ENCODE peak calls at places on chromosomes 4 and X, in four cellular contexts. One of them, this sample, is unnamed.

GRCh38 chrX:29662759-29663503 is 552.4 kb upstream of the MAGEB2 start:
- DNase-seq in SK-N-SH: no peak
- DNase-seq in H1: no peak
- DNase-seq in K562: no peak
- DNase-seq in this sample: no peak

GRCh38 chrX:104469771-104470170 is 96.2 kb upstream of the IL1RAPL2 start:
- DNase-seq in SK-N-SH: no peak
- DNase-seq in H1: no peak
- DNase-seq in K562: no peak
- DNase-seq in this sample: no peak

GRCh38 chr4:37780444-37781133 is 45.9 kb upstream of the PGM2 start:
- DNase-seq in H1: no peak
- DNase-seq in K562: no peak
- DNase-seq in SK-N-SH: no peak
- DNase-seq in this sample: peak

GRCh38 chr4:126888968-126889367 is 743.8 kb upstream of the INTU start:
- DNase-seq in H1: no peak
- DNase-seq in K562: no peak
- DNase-seq in SK-N-SH: no peak
- DNase-seq in this sample: no peak

GRCh38 chr4:15653430-15653829 is 1.7 kb downstream of the FBXL5 start:
- DNase-seq in K562: no peak
- DNase-seq in H1: no peak
- DNase-seq in SK-N-SH: no peak
- DNase-seq in this sample: no peak

GRCh38 chr4:122890142-122890769 is 32.1 kb downstream of the NUDT6 start:
- DNase-seq in K562: no peak
- DNase-seq in SK-N-SH: no peak
- DNase-seq in H1: no peak
- DNase-seq in this sample: no peak

GRCh38 chrX:115694028-115694427 is 133.1 kb downstream of the PLS3 start:
- DNase-seq in K562: no peak
- DNase-seq in SK-N-SH: no peak
- DNase-seq in H1: no peak
- DNase-seq in this sample: no peak

GRCh38 chr4:120331486-120332281 is 265.0 kb upstream of the MAD2L1 start:
- DNase-seq in H1: no peak
- DNase-seq in SK-N-SH: no peak
- DNase-seq in K562: no peak
- DNase-seq in this sample: no peak

GRCh38 chr4:65546882-65547281 is 123.4 kb downstream of the EPHA5 start:
- DNase-seq in SK-N-SH: no peak
- DNase-seq in K562: no peak
- DNase-seq in H1: no peak
- DNase-seq in this sample: no peak

GRCh38 chrX:66728818-66729271 is 90.0 kb upstream of the EDA2R start:
- DNase-seq in SK-N-SH: peak
- DNase-seq in H1: peak
- DNase-seq in K562: peak
- DNase-seq in this sample: peak

GRCh38 chr4:3481113-3481531 is 18.0 kb downstream of the DOK7 start:
- DNase-seq in K562: no peak
- DNase-seq in SK-N-SH: no peak
- DNase-seq in H1: no peak
- DNase-seq in this sample: no peak

GRCh38 chr4:78059524-78059889 is 2.4 kb downstream of the FRAS1 start:
- DNase-seq in SK-N-SH: peak
- DNase-seq in H1: peak
- DNase-seq in K562: peak
- DNase-seq in this sample: peak

GRCh38 chr4:51851090-51851936 is 8.4 kb downstream of the DCUN1D4 start:
- DNase-seq in K562: peak
- DNase-seq in H1: no peak
- DNase-seq in SK-N-SH: no peak
- DNase-seq in this sample: no peak

GRCh38 chr4:145732416-145732815 is 52.5 kb downstream of the C4orf51 start:
- DNase-seq in SK-N-SH: no peak
- DNase-seq in H1: no peak
- DNase-seq in K562: no peak
- DNase-seq in this sample: no peak

GRCh38 chrX:154505726-154506125 is 10.3 kb downstream of the FAM3A start:
- DNase-seq in H1: no peak
- DNase-seq in SK-N-SH: no peak
- DNase-seq in K562: no peak
- DNase-seq in this sample: no peak

GRCh38 chrX:68658530-68658929 is 11.1 kb downstream of the STARD8 start:
- DNase-seq in K562: no peak
- DNase-seq in H1: no peak
- DNase-seq in SK-N-SH: no peak
- DNase-seq in this sample: no peak

GRCh38 chrX:151488677-151489076 is 74.8 kb upstream of the PASD1 start:
- DNase-seq in K562: peak
- DNase-seq in H1: peak
- DNase-seq in SK-N-SH: peak
- DNase-seq in this sample: no peak

DNA sequence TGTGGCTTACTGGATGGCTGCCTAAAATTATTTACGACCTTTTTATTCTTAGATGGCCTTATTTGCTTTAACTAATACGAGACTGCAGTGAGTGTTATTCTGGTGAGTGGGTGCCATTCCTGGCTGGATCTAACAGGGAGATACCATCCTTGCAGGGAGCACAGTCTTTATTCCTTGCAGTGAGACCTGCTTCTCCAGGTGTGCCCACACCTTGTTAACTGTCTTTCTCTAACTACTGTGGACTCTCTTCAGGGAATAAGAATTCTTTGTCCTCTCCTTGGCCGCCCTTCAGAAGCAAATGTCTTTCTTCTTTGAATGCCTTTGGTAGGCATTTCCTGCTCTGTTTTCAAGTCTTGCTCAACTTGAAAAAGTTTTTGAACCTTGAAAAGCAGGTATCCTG is 34.1 kb upstream of the STOX2 start:
- DNase-seq in H1: no peak
- DNase-seq in SK-N-SH: no peak
- DNase-seq in K562: no peak
- DNase-seq in this sample: no peak
- TF ChIP-seq GABPA in H1: no peak
- TF ChIP-seq GABPA in SK-N-SH: no peak
- TF ChIP-seq GABPA in K562: no peak
- TF ChIP-seq GABPA in this sample: no peak

GRCh38 chr4:5678977-5679376 is 29.4 kb downstream of the EVC2 start:
- DNase-seq in H1: no peak
- DNase-seq in SK-N-SH: no peak
- DNase-seq in K562: no peak
- DNase-seq in this sample: no peak
- TF ChIP-seq GABPA in H1: no peak
- TF ChIP-seq GABPA in SK-N-SH: no peak
- TF ChIP-seq GABPA in K562: no peak
- TF ChIP-seq GABPA in this sample: no peak

DNA sequence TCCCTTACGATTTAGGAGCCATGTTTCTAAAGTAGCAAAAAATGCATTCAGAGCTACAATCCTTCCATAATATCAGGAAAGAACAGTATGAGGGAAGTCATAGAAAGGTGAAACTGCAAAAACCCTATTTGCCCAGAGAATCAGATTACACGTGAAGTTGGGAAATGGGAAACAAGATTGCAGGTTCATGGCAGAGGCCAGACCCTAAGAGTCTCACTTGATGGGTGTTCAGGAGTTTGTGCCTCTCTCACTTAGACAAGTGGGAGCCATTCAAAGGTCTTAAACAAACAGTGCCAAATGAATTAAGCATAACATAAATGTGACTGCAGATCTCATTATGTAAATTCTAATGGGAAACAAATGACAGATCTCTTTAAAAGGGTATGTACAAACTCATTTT is 91.6 kb downstream of the ARAP2 start:
- DNase-seq in SK-N-SH: no peak
- DNase-seq in H1: no peak
- DNase-seq in K562: no peak
- DNase-seq in this sample: no peak
- TF ChIP-seq GABPA in SK-N-SH: no peak
- TF ChIP-seq GABPA in H1: no peak
- TF ChIP-seq GABPA in K562: no peak
- TF ChIP-seq GABPA in this sample: no peak

DNA sequence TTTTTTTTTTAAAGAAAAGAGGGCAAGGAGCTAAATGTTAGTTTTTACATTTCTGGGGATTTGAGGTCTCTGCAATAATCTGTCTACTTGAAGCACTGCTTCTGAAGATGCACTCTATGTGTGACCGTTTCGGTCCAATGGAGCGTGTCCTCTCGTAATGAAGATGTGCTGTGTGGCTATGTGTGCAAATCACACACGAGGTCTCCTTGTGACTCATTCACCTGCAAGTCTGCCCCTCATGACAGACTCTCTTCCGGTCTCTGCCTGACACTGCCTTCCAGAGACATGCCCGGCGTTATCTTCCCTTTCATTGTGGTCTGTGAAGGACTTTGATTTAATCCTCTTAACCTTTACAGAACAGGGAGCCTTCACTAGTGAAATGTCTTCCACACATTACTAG is 84.3 kb downstream of the TRAM1L1 start:
- DNase-seq in SK-N-SH: no peak
- DNase-seq in K562: no peak
- DNase-seq in H1: no peak
- DNase-seq in this sample: no peak
- TF ChIP-seq GABPA in SK-N-SH: no peak
- TF ChIP-seq GABPA in K562: no peak
- TF ChIP-seq GABPA in H1: no peak
- TF ChIP-seq GABPA in this sample: no peak

GRCh38 chrX:88146577-88146976 is 600.4 kb upstream of the CPXCR1 start:
- DNase-seq in K562: no peak
- DNase-seq in H1: no peak
- DNase-seq in SK-N-SH: no peak
- DNase-seq in this sample: no peak
- TF ChIP-seq GABPA in K562: no peak
- TF ChIP-seq GABPA in H1: no peak
- TF ChIP-seq GABPA in SK-N-SH: no peak
- TF ChIP-seq GABPA in this sample: no peak